ENCODE peak calls at places on chromosomes 7 and 10, in seven cellular contexts. B, O, T, Z, G, J and I are unnamed samples.

GRCh38 chr10:48759113-48759901 is 74.6 kb downstream of the WDFY4 start:
- DNase-seq in O (no peak), Z (no peak), G (no peak), T (no peak), B (no peak), J (no peak), I (no peak)

GRCh38 chr10:24494236-24494635 is 229.5 kb downstream of the ARHGAP21 start:
- DNase-seq in Z (no peak), J (no peak), T (no peak), O (no peak), B (no peak), G (no peak), I (peak)

GRCh38 chr10:74585231-74586087 is 240.9 kb upstream of the KAT6B start:
- DNase-seq in B (peak), J (peak), T (peak), G (no peak), O (peak), Z (no peak), I (peak)

GRCh38 chr10:126504051-126504760 is 115.9 kb upstream of the ADAM12 start:
- DNase-seq in B (peak), O (peak), G (no peak), T (peak), J (no peak), Z (no peak), I (no peak)

GRCh38 chr10:60944159-60944909 is at the start of gene RHOBTB1:
- DNase-seq in J (no peak), G (peak), B (peak), O (peak), Z (peak), T (peak), I (peak)

GRCh38 chr10:95646160-95646559 is 10.4 kb downstream of the ALDH18A1 start:
- DNase-seq in B (no peak), O (no peak), Z (no peak), T (no peak), G (no peak), J (no peak), I (no peak)

GRCh38 chr7:24039991-24040390 is 244.0 kb upstream of the NPY start:
- DNase-seq in B (peak), T (no peak), G (no peak), J (no peak), Z (no peak), O (no peak), I (no peak)

GRCh38 chr10:78712147-78712546 is 356.6 kb upstream of the ZMIZ1 start:
- DNase-seq in B (no peak), T (peak), J (no peak), G (no peak), Z (peak), O (no peak), I (no peak)

GRCh38 chr10:93541402-93542357 is 24.8 kb upstream of the FFAR4 start:
- DNase-seq in T (peak), O (no peak), Z (peak), G (no peak), J (peak), B (no peak), I (peak)

GRCh38 chr10:4215485-4215884 is 430.5 kb upstream of the KLF6 start:
- DNase-seq in B (no peak), O (no peak), G (no peak), Z (no peak), T (no peak), J (no peak), I (no peak)

GRCh38 chr10:11120711-11121110 is 103.0 kb downstream of the CELF2 start:
- DNase-seq in J (no peak), Z (no peak), O (no peak), T (no peak), B (no peak), G (no peak), I (no peak)

GRCh38 chr7:94378396-94378795 is 16.3 kb upstream of the COL1A2 start:
- DNase-seq in B (no peak), T (no peak), J (no peak), Z (no peak), O (no peak), G (no peak), I (no peak)

GRCh38 chr10:1035201-1035600 is 9.5 kb upstream of the IDI2 start:
- DNase-seq in J (no peak), Z (no peak), T (no peak), B (no peak), O (peak), G (no peak), I (no peak)

GRCh38 chr10:133356953-133357292 is 896 bp downstream of the FUOM start:
- DNase-seq in O (no peak), J (no peak), Z (no peak), T (no peak), B (no peak), G (no peak), I (no peak)

GRCh38 chr10:98361131-98361633 is 53.8 kb downstream of the PYROXD2 start:
- DNase-seq in J (peak), B (no peak), T (no peak), Z (peak), O (peak), G (peak), I (no peak)

GRCh38 chr10:132939957-132940790 is 2.2 kb downstream of the CFAP46 start:
- DNase-seq in Z (no peak), J (peak), B (no peak), T (peak), G (peak), O (peak), I (no peak)

GRCh38 chr7:157678503-157678902 is 341.7 kb downstream of the DNAJB6 start:
- DNase-seq in O (no peak), G (no peak), T (no peak), J (no peak), B (no peak), Z (no peak), I (no peak)

GRCh38 chr10:33643042-33643441 is 308.6 kb upstream of the NRP1 start:
- DNase-seq in G (no peak), Z (no peak), B (no peak), O (no peak), J (no peak), T (no peak), I (no peak)

GRCh38 chr7:133601607-133602006 is 348.7 kb downstream of the EXOC4 start:
- DNase-seq in B (no peak), G (no peak), J (no peak), O (no peak), Z (no peak), T (no peak), I (no peak)

GRCh38 chr7:137820677-137821420 is 25.9 kb downstream of the DGKI start:
- DNase-seq in T (peak), J (no peak), G (no peak), Z (peak), O (peak), B (no peak), I (peak)

GRCh38 chr7:114083714-114084113 is 164.9 kb upstream of the PPP1R3A start:
- DNase-seq in O (peak), J (no peak), Z (no peak), B (no peak), G (no peak), T (no peak), I (no peak)

GRCh38 chr10:97025613-97026242 is 160.0 kb downstream of the SLIT1 start:
- DNase-seq in T (peak), J (peak), O (peak), G (no peak), Z (peak), B (peak), I (peak)

GRCh38 chr7:85535974-85536729 is 349.3 kb upstream of the SEMA3D start:
- DNase-seq in O (no peak), B (no peak), Z (no peak), J (no peak), G (no peak), T (no peak), I (no peak)